ENCODE peak calls at places on chromosome 1, in seven cellular contexts. X, B, R, Q, S, K and Z are unnamed samples.

GRCh38 chr1:248753715-248754280 is 1.8 kb downstream of the LYPD8 start:
- DNase-seq in X (no peak), B (no peak), R (no peak), Q (no peak), S (no peak), K (no peak), Z (no peak)

GRCh38 chr1:169148472-169149252 is 42.2 kb downstream of the ATP1B1 start:
- DNase-seq in X (no peak), B (no peak), R (no peak), Q (no peak), S (no peak), K (no peak), Z (peak)

GRCh38 chr1:5164155-5164554 is 509.7 kb downstream of the AJAP1 start:
- DNase-seq in X (no peak), B (no peak), R (no peak), Q (no peak), S (no peak), K (no peak), Z (peak)

GRCh38 chr1:178538192-178538916 is 25.4 kb downstream of the TEX35 start:
- DNase-seq in X (peak), B (no peak), R (no peak), Q (no peak), S (peak), K (no peak), Z (no peak)

GRCh38 chr1:244002721-244003120 is 48.4 kb upstream of the ZBTB18 start:
- DNase-seq in X (no peak), B (no peak), R (no peak), Q (no peak), S (no peak), K (no peak), Z (no peak)

GRCh38 chr1:67159233-67159632 is 7.0 kb upstream of the IL23R start:
- DNase-seq in X (no peak), B (no peak), R (no peak), Q (no peak), S (no peak), K (no peak), Z (no peak)

GRCh38 chr1:55128418-55128817 is 86.7 kb downstream of the USP24 start:
- DNase-seq in X (no peak), B (no peak), R (no peak), Q (no peak), S (no peak), K (no peak), Z (no peak)

GRCh38 chr1:66258404-66259105 is 275.4 kb upstream of the SGIP1 start:
- DNase-seq in X (no peak), B (no peak), R (no peak), Q (no peak), S (no peak), K (no peak), Z (no peak)

GRCh38 chr1:179021873-179022272 is 3.8 kb upstream of the FAM20B start:
- DNase-seq in X (peak), B (no peak), R (no peak), Q (peak), S (no peak), K (no peak), Z (no peak)

GRCh38 chr1:167683641-167684502 is 37.9 kb upstream of the MPZL1 start:
- DNase-seq in X (peak), B (peak), R (peak), Q (no peak), S (peak), K (no peak), Z (no peak)

GRCh38 chr1:9250586-9251381 is 16.2 kb downstream of the H6PD start:
- DNase-seq in X (peak), B (peak), R (peak), Q (no peak), S (no peak), K (no peak), Z (no peak)

GRCh38 chr1:24898152-24898908 is 31.7 kb downstream of the RUNX3 start:
- DNase-seq in X (peak), B (no peak), R (peak), Q (no peak), S (no peak), K (no peak), Z (no peak)

GRCh38 chr1:143643148-143643885 is 328.5 kb downstream of the FAM72C start:
- DNase-seq in X (no peak), B (no peak), R (no peak), Q (no peak), S (no peak), K (no peak), Z (no peak)

GRCh38 chr1:230263573-230264195 is 162.4 kb downstream of the PGBD5 start:
- DNase-seq in X (no peak), B (no peak), R (no peak), Q (no peak), S (no peak), K (no peak), Z (no peak)